ENCODE peak calls at places on chromosome 7, in six cellular contexts. A, V, Q, R, N and F are unnamed samples.

GRCh38 chr7:81210092-81211064 is 291.5 kb upstream of the SEMA3C start:
- DNase-seq in A (no peak), V (peak; percentile 73), Q (no peak), R (no peak), N (no peak), F (no peak)

GRCh38 chr7:30920021-30920583 is 8.4 kb downstream of the AQP1 start:
- DNase-seq in A (no peak), V (peak; percentile 37), Q (no peak), R (peak; percentile 11), N (no peak), F (peak; percentile 34)

GRCh38 chr7:151514461-151515396 is 5.0 kb downstream of the RHEB start:
- DNase-seq in A (no peak), V (no peak), Q (no peak), R (no peak), N (no peak), F (no peak)

GRCh38 chr7:6162650-6163366 is 109.6 kb downstream of the CYTH3 start:
- DNase-seq in A (no peak), V (no peak), Q (no peak), R (no peak), N (no peak), F (no peak)

GRCh38 chr7:12970626-12971025 is 283.2 kb downstream of the ARL4A start:
- DNase-seq in A (no peak), V (no peak), Q (no peak), R (no peak), N (no peak), F (no peak)

GRCh38 chr7:43636093-43636492 is 53.2 kb downstream of the STK17A start:
- DNase-seq in A (no peak), V (peak; percentile 64), Q (no peak), R (no peak), N (no peak), F (peak; percentile 94)

GRCh38 chr7:26155531-26156375 is 3.8 kb downstream of the NFE2L3 start:
- DNase-seq in A (peak; percentile 39), V (no peak), Q (no peak), R (no peak), N (no peak), F (peak; percentile 61)

GRCh38 chr7:115274-115911 is 77.0 kb upstream of the FAM20C start:
- DNase-seq in A (no peak), V (peak; percentile 94), Q (no peak), R (no peak), N (no peak), F (peak; percentile 91)

DNA sequence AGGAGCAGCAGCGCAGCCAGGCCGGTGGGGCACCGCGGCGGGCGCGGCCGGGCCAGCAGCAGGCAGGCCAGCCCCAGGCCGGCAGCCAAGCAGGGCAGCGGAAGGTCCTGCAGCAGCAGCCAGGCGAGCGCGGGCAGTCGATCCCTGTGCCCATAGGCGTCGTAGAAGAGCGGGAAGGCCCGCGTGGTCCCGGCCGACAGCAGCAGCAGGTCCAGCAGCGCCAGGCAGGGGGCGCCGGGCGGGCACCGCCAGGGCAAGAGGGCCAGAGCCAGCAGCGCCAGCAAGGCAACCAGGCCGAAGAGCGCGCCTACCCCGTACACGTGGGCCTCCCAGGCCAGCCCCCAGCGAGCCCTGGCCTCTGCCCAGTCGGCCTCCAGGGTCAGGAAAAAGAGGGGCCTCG is 8.4 kb upstream of the RBM28 start:
- DNase-seq in A (peak; percentile 94), V (peak; percentile 59), Q (no peak), R (peak; percentile 41), N (peak; percentile 37), F (no peak)
- TF ChIP-seq CTCF in A (peak; percentile 68), V (peak; percentile 22), Q (no peak), R (peak; percentile 72), N (peak; percentile 39), F (no peak)

GRCh38 chr7:127501817-127502216 is 83.6 kb downstream of the GCC1 start:
- DNase-seq in A (no peak), V (no peak), Q (no peak), R (no peak), N (no peak), F (no peak)

DNA sequence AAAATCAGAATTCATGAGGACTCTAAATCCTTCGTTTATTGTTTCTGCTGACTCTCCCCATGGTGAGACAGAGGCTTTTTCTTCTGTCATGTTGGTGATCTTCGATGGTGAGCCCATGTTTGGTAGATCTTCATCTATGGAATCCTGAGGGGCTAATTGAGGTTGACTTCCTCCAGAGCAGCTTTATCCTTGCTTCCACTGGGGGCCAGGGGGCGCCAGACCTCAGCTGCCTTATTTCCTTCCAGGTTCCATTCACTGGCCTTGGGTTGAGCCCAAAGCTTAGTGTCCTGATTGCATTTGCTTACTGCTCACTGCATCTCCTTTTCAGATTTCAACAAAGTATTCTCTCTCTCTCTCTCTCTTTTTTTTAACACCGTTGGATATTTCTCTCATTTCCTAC is 80.7 kb downstream of the GCC1 start:
- DNase-seq in A (peak; percentile 72), V (peak; percentile 31), Q (peak; percentile 32), R (no peak), N (peak; percentile 6), F (peak; percentile 16)
- TF ChIP-seq CTCF in A (peak; percentile 89), V (peak; percentile 61), Q (peak; percentile 79), R (no peak), N (peak; percentile 21), F (no peak)

GRCh38 chr7:1197997-1198632 is 34.6 kb upstream of the UNCX start:
- DNase-seq in A (no peak), V (peak; percentile 42), Q (no peak), R (no peak), N (no peak), F (peak; percentile 60)

GRCh38 chr7:1196950-1197349 is 35.7 kb upstream of the UNCX start:
- DNase-seq in A (no peak), V (no peak), Q (no peak), R (no peak), N (no peak), F (no peak)

GRCh38 chr7:1189986-1190772 is 30.2 kb upstream of the ZFAND2A start:
- DNase-seq in A (no peak), V (no peak), Q (no peak), R (no peak), N (no peak), F (no peak)

GRCh38 chr7:1192171-1192676 is 32.2 kb upstream of the ZFAND2A start:
- DNase-seq in A (no peak), V (peak; percentile 87), Q (no peak), R (no peak), N (no peak), F (peak; percentile 63)

GRCh38 chr7:1193593-1194424 is 33.8 kb upstream of the ZFAND2A start:
- DNase-seq in A (peak; percentile 65), V (peak; percentile 61), Q (peak; percentile 27), R (no peak), N (peak; percentile 44), F (peak; percentile 67)
- TF ChIP-seq CTCF in A (peak; percentile 64), V (peak; percentile 42), Q (peak; percentile 68), R (peak; percentile 44), N (peak; percentile 15), F (peak; percentile 78)

GRCh38 chr7:158694650-158695049 is 10.0 kb downstream of the NCAPG2 start:
- DNase-seq in A (no peak), V (no peak), Q (no peak), R (no peak), N (no peak), F (no peak)

GRCh38 chr7:158695056-158695455 is 9.5 kb downstream of the NCAPG2 start:
- DNase-seq in A (no peak), V (no peak), Q (no peak), R (no peak), N (no peak), F (no peak)

GRCh38 chr7:158698657-158699195 is 5.9 kb downstream of the NCAPG2 start:
- DNase-seq in A (no peak), V (no peak), Q (no peak), R (no peak), N (no peak), F (no peak)

GRCh38 chr7:158699341-158699740 is 5.3 kb downstream of the NCAPG2 start:
- DNase-seq in A (no peak), V (no peak), Q (no peak), R (no peak), N (no peak), F (no peak)

GRCh38 chr7:158695726-158696452 is 8.7 kb downstream of the NCAPG2 start:
- DNase-seq in A (peak; percentile 33), V (peak; percentile 94), Q (no peak), R (peak; percentile 69), N (peak; percentile 53), F (peak; percentile 71)
- TF ChIP-seq CTCF in A (peak; percentile 57), V (peak; percentile 70), Q (peak; percentile 30), R (peak; percentile 26), N (no peak), F (peak; percentile 31)

DNA sequence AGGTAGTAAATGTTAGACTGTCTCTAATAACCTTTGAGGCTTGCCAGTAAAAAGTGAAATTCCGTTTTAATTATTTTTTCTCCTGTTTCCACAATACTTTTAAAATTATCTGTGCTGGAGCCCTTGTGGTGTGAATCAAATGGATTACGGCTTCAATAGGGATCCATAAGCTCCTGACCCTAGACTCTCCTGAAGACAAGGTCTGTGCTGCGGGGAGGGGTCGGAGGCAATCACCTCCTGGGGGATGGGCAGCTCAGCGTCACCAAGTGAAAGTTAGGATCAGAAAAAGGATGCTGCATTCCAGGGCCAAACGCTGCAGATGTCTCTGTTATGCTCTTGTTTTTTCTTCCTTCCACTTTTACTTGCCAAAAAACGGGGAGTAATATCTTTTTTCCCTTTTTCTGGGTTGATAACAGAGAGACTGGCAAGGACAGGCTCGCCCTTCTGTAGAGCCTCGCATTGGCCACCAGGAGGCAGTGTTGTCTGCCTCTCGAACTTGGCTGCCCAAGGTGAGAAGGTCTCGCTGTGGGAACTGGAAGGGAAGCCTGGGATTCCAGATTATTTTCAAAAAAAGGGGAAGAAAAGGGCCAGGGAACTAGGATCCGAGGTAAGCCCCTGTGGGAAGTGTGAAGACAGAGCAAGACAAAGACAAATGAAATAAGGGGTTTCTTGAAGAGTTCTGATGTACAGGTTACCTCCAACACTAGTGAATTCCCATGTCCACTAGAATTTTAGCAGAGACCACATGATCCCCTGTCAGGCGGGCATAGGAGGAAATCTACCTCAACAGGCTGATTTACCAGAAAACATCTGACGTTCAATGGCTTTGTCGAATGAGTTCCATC is 621.9 kb downstream of the ACTR3B start:
- DNase-seq in A (peak; percentile 65), V (no peak), Q (peak; percentile 36), R (no peak), N (no peak), F (no peak)
- TF ChIP-seq CTCF in A (peak; percentile 66), V (peak; percentile 36), Q (peak; percentile 92), R (peak; percentile 36), N (no peak), F (peak; percentile 81)

GRCh38 chr7:45984386-45985295 is 63.6 kb upstream of the IGFBP3 start:
- DNase-seq in A (no peak), V (no peak), Q (no peak), R (no peak), N (no peak), F (peak; percentile 7)
- TF ChIP-seq CTCF in A (no peak), V (no peak), Q (no peak), R (no peak), N (no peak), F (no peak)

GRCh38 chr7:77995717-77996116 is 197.1 kb downstream of the PHTF2 start:
- DNase-seq in A (peak; percentile 69), V (no peak), Q (peak; percentile 14), R (no peak), N (no peak), F (no peak)
- TF ChIP-seq CTCF in A (peak; percentile 66), V (no peak), Q (peak; percentile 55), R (no peak), N (no peak), F (no peak)